ENCODE peak calls at places on chromosomes 12 and 14, in eight cellular contexts. One of them, this sample, is unnamed.

GRCh38 chr12:71639341-71639760 is 24.3 kb downstream of the ZFC3H1 start:
- DNase-seq in RPMI7951: peak; percentile 31
- DNase-seq in stimulated activated naive B cell treated with anti-CD40 and anti-IgM and Interleukin-4, amounts not matched to agents 10 μg/mL and 1 μg/mL and 100 μg/mL, for 72 hours: no peak
- DNase-seq in hypothalamus: no peak
- DNase-seq in ureter: no peak
- DNase-seq in mesothelial cell of epicardium: no peak
- DNase-seq in left colon: no peak
- DNase-seq in breast epithelium: no peak
- DNase-seq in this sample: no peak

GRCh38 chr14:85142982-85143381 is 387.0 kb upstream of the FLRT2 start:
- DNase-seq in left colon: no peak
- DNase-seq in stimulated activated naive B cell treated with anti-CD40 and anti-IgM and Interleukin-4, amounts not matched to agents 10 μg/mL and 1 μg/mL and 100 μg/mL, for 72 hours: no peak
- DNase-seq in hypothalamus: no peak
- DNase-seq in mesothelial cell of epicardium: no peak
- DNase-seq in ureter: no peak
- DNase-seq in RPMI7951: no peak
- DNase-seq in breast epithelium: no peak
- DNase-seq in this sample: no peak

GRCh38 chr12:14767617-14768016 is 35.7 kb downstream of the WBP11 start:
- DNase-seq in ureter: no peak
- DNase-seq in mesothelial cell of epicardium: no peak
- DNase-seq in hypothalamus: no peak
- DNase-seq in RPMI7951: no peak
- DNase-seq in stimulated activated naive B cell treated with anti-CD40 and anti-IgM and Interleukin-4, amounts not matched to agents 10 μg/mL and 1 μg/mL and 100 μg/mL, for 72 hours: no peak
- DNase-seq in breast epithelium: no peak
- DNase-seq in left colon: no peak
- DNase-seq in this sample: no peak

GRCh38 chr14:35534884-35535793 is 1.2 kb downstream of the INSM2 start:
- DNase-seq in left colon: peak; percentile 31
- DNase-seq in ureter: peak; percentile 54
- DNase-seq in mesothelial cell of epicardium: peak; percentile 78
- DNase-seq in RPMI7951: peak; percentile 55
- DNase-seq in breast epithelium: peak; percentile 73
- DNase-seq in hypothalamus: no peak
- DNase-seq in stimulated activated naive B cell treated with anti-CD40 and anti-IgM and Interleukin-4, amounts not matched to agents 10 μg/mL and 1 μg/mL and 100 μg/mL, for 72 hours: peak; percentile 66
- DNase-seq in this sample: peak; percentile 74

GRCh38 chr12:88934163-88934747 is 354.0 kb upstream of the KITLG start:
- DNase-seq in mesothelial cell of epicardium: no peak
- DNase-seq in hypothalamus: no peak
- DNase-seq in breast epithelium: no peak
- DNase-seq in stimulated activated naive B cell treated with anti-CD40 and anti-IgM and Interleukin-4, amounts not matched to agents 10 μg/mL and 1 μg/mL and 100 μg/mL, for 72 hours: no peak
- DNase-seq in left colon: no peak
- DNase-seq in ureter: no peak
- DNase-seq in RPMI7951: peak; percentile 43
- DNase-seq in this sample: no peak

GRCh38 chr12:10169094-10169493 is 2.8 kb downstream of the OLR1 start:
- DNase-seq in RPMI7951: no peak
- DNase-seq in breast epithelium: no peak
- DNase-seq in hypothalamus: no peak
- DNase-seq in stimulated activated naive B cell treated with anti-CD40 and anti-IgM and Interleukin-4, amounts not matched to agents 10 μg/mL and 1 μg/mL and 100 μg/mL, for 72 hours: no peak
- DNase-seq in mesothelial cell of epicardium: no peak
- DNase-seq in ureter: no peak
- DNase-seq in left colon: no peak
- DNase-seq in this sample: no peak

GRCh38 chr12:76259071-76259470 is 89.1 kb downstream of the BBS10 start:
- DNase-seq in ureter: no peak
- DNase-seq in hypothalamus: no peak
- DNase-seq in breast epithelium: no peak
- DNase-seq in RPMI7951: peak; percentile 8
- DNase-seq in mesothelial cell of epicardium: no peak
- DNase-seq in stimulated activated naive B cell treated with anti-CD40 and anti-IgM and Interleukin-4, amounts not matched to agents 10 μg/mL and 1 μg/mL and 100 μg/mL, for 72 hours: no peak
- DNase-seq in left colon: no peak
- DNase-seq in this sample: no peak

GRCh38 chr12:50205648-50206047 is 38.5 kb upstream of the CERS5 start:
- DNase-seq in breast epithelium: no peak
- DNase-seq in left colon: no peak
- DNase-seq in hypothalamus: no peak
- DNase-seq in mesothelial cell of epicardium: no peak
- DNase-seq in RPMI7951: no peak
- DNase-seq in ureter: no peak
- DNase-seq in stimulated activated naive B cell treated with anti-CD40 and anti-IgM and Interleukin-4, amounts not matched to agents 10 μg/mL and 1 μg/mL and 100 μg/mL, for 72 hours: no peak
- DNase-seq in this sample: no peak

GRCh38 chr12:108457006-108457733 is 57.9 kb upstream of the FICD start:
- DNase-seq in ureter: no peak
- DNase-seq in stimulated activated naive B cell treated with anti-CD40 and anti-IgM and Interleukin-4, amounts not matched to agents 10 μg/mL and 1 μg/mL and 100 μg/mL, for 72 hours: no peak
- DNase-seq in mesothelial cell of epicardium: no peak
- DNase-seq in hypothalamus: no peak
- DNase-seq in RPMI7951: peak; percentile 81
- DNase-seq in left colon: no peak
- DNase-seq in breast epithelium: no peak
- DNase-seq in this sample: peak; percentile 18

GRCh38 chr14:105498430-105499255 is 7.6 kb downstream of the TEDC1 start:
- DNase-seq in breast epithelium: no peak
- DNase-seq in mesothelial cell of epicardium: no peak
- DNase-seq in left colon: no peak
- DNase-seq in stimulated activated naive B cell treated with anti-CD40 and anti-IgM and Interleukin-4, amounts not matched to agents 10 μg/mL and 1 μg/mL and 100 μg/mL, for 72 hours: no peak
- DNase-seq in RPMI7951: no peak
- DNase-seq in ureter: no peak
- DNase-seq in hypothalamus: no peak
- DNase-seq in this sample: peak; percentile 14

GRCh38 chr14:28652782-28653181 is 113.8 kb upstream of the FOXG1 start:
- DNase-seq in RPMI7951: peak; percentile 79
- DNase-seq in hypothalamus: no peak
- DNase-seq in left colon: no peak
- DNase-seq in breast epithelium: no peak
- DNase-seq in stimulated activated naive B cell treated with anti-CD40 and anti-IgM and Interleukin-4, amounts not matched to agents 10 μg/mL and 1 μg/mL and 100 μg/mL, for 72 hours: no peak
- DNase-seq in mesothelial cell of epicardium: no peak
- DNase-seq in ureter: no peak
- DNase-seq in this sample: no peak

GRCh38 chr12:22935501-22935900 is 310.5 kb downstream of the ETNK1 start:
- DNase-seq in RPMI7951: peak; percentile 43
- DNase-seq in stimulated activated naive B cell treated with anti-CD40 and anti-IgM and Interleukin-4, amounts not matched to agents 10 μg/mL and 1 μg/mL and 100 μg/mL, for 72 hours: no peak
- DNase-seq in breast epithelium: no peak
- DNase-seq in hypothalamus: no peak
- DNase-seq in ureter: no peak
- DNase-seq in left colon: no peak
- DNase-seq in mesothelial cell of epicardium: no peak
- DNase-seq in this sample: no peak

GRCh38 chr12:109264095-109264942 is 44.8 kb downstream of the FOXN4 start:
- DNase-seq in breast epithelium: peak; percentile 68
- DNase-seq in stimulated activated naive B cell treated with anti-CD40 and anti-IgM and Interleukin-4, amounts not matched to agents 10 μg/mL and 1 μg/mL and 100 μg/mL, for 72 hours: no peak
- DNase-seq in left colon: peak; percentile 67
- DNase-seq in ureter: peak; percentile 76
- DNase-seq in mesothelial cell of epicardium: peak; percentile 45
- DNase-seq in RPMI7951: peak; percentile 41
- DNase-seq in hypothalamus: peak; percentile 4
- DNase-seq in this sample: peak; percentile 52

GRCh38 chr14:25231006-25231405 is 181.1 kb upstream of the STXBP6 start:
- DNase-seq in mesothelial cell of epicardium: no peak
- DNase-seq in ureter: no peak
- DNase-seq in RPMI7951: peak; percentile 6
- DNase-seq in stimulated activated naive B cell treated with anti-CD40 and anti-IgM and Interleukin-4, amounts not matched to agents 10 μg/mL and 1 μg/mL and 100 μg/mL, for 72 hours: no peak
- DNase-seq in left colon: no peak
- DNase-seq in hypothalamus: no peak
- DNase-seq in breast epithelium: no peak
- DNase-seq in this sample: no peak

GRCh38 chr12:76666272-76666845 is 97.6 kb upstream of the ZDHHC17 start:
- DNase-seq in mesothelial cell of epicardium: no peak
- DNase-seq in breast epithelium: no peak
- DNase-seq in stimulated activated naive B cell treated with anti-CD40 and anti-IgM and Interleukin-4, amounts not matched to agents 10 μg/mL and 1 μg/mL and 100 μg/mL, for 72 hours: no peak
- DNase-seq in RPMI7951: no peak
- DNase-seq in left colon: no peak
- DNase-seq in ureter: no peak
- DNase-seq in hypothalamus: no peak
- DNase-seq in this sample: no peak

This sample was measured in GM06990.